ENCODE peak calls at places on chromosomes 2 and 18, in eight cellular contexts. One of them, this sample, is unnamed.

GRCh38 chr18:57428221-57429150 is 6.7 kb upstream of the ONECUT2 start:
- DNase-seq in SIG-M5: no peak
- DNase-seq in transverse colon: no peak
- DNase-seq in naive B cell: no peak
- DNase-seq in AG08395: no peak
- DNase-seq in activated CD4-positive, alpha-beta T cell treated with anti-CD3 and anti-CD28 coated beads for 24 hours: no peak
- DNase-seq in activated naive CD4-positive, alpha-beta T cell: no peak
- DNase-seq in activated CD8-positive, alpha-beta memory T cell treated with anti-CD3 and anti-CD28 coated beads, Interleukin-2, amount 50 U/mL, for 48 hours: no peak
- DNase-seq in this sample: no peak

GRCh38 chr18:68177807-68178702 is 536.9 kb downstream of the TMX3 start:
- DNase-seq in SIG-M5: no peak
- DNase-seq in transverse colon: no peak
- DNase-seq in naive B cell: no peak
- DNase-seq in AG08395: peak; percentile 84
- DNase-seq in activated CD4-positive, alpha-beta T cell treated with anti-CD3 and anti-CD28 coated beads for 24 hours: no peak
- DNase-seq in activated naive CD4-positive, alpha-beta T cell: no peak
- DNase-seq in activated CD8-positive, alpha-beta memory T cell treated with anti-CD3 and anti-CD28 coated beads, Interleukin-2, amount 50 U/mL, for 48 hours: no peak
- DNase-seq in this sample: peak; percentile 45

GRCh38 chr2:59701271-59701994 is 852.0 kb downstream of the BCL11A start:
- DNase-seq in SIG-M5: no peak
- DNase-seq in transverse colon: no peak
- DNase-seq in naive B cell: no peak
- DNase-seq in AG08395: no peak
- DNase-seq in activated CD4-positive, alpha-beta T cell treated with anti-CD3 and anti-CD28 coated beads for 24 hours: no peak
- DNase-seq in activated naive CD4-positive, alpha-beta T cell: no peak
- DNase-seq in activated CD8-positive, alpha-beta memory T cell treated with anti-CD3 and anti-CD28 coated beads, Interleukin-2, amount 50 U/mL, for 48 hours: no peak
- DNase-seq in this sample: no peak

GRCh38 chr2:172551266-172551665 is 4.6 kb upstream of the PDK1 start:
- DNase-seq in SIG-M5: no peak
- DNase-seq in transverse colon: no peak
- DNase-seq in naive B cell: no peak
- DNase-seq in AG08395: no peak
- DNase-seq in activated CD4-positive, alpha-beta T cell treated with anti-CD3 and anti-CD28 coated beads for 24 hours: no peak
- DNase-seq in activated naive CD4-positive, alpha-beta T cell: no peak
- DNase-seq in activated CD8-positive, alpha-beta memory T cell treated with anti-CD3 and anti-CD28 coated beads, Interleukin-2, amount 50 U/mL, for 48 hours: no peak
- DNase-seq in this sample: no peak

GRCh38 chr2:20448246-20449046 is 1.6 kb downstream of the RHOB start:
- DNase-seq in SIG-M5: no peak
- DNase-seq in transverse colon: no peak
- DNase-seq in naive B cell: no peak
- DNase-seq in AG08395: no peak
- DNase-seq in activated CD4-positive, alpha-beta T cell treated with anti-CD3 and anti-CD28 coated beads for 24 hours: no peak
- DNase-seq in activated naive CD4-positive, alpha-beta T cell: no peak
- DNase-seq in activated CD8-positive, alpha-beta memory T cell treated with anti-CD3 and anti-CD28 coated beads, Interleukin-2, amount 50 U/mL, for 48 hours: peak; percentile 52
- DNase-seq in this sample: no peak

GRCh38 chr18:27404855-27405254 is 219.7 kb upstream of the CHST9 start:
- DNase-seq in SIG-M5: no peak
- DNase-seq in transverse colon: no peak
- DNase-seq in naive B cell: no peak
- DNase-seq in AG08395: no peak
- DNase-seq in activated CD4-positive, alpha-beta T cell treated with anti-CD3 and anti-CD28 coated beads for 24 hours: no peak
- DNase-seq in activated naive CD4-positive, alpha-beta T cell: no peak
- DNase-seq in activated CD8-positive, alpha-beta memory T cell treated with anti-CD3 and anti-CD28 coated beads, Interleukin-2, amount 50 U/mL, for 48 hours: no peak
- DNase-seq in this sample: no peak

GRCh38 chr18:56019156-56019555 is 431.2 kb upstream of the TCF4 start:
- DNase-seq in SIG-M5: no peak
- DNase-seq in transverse colon: no peak
- DNase-seq in naive B cell: no peak
- DNase-seq in AG08395: no peak
- DNase-seq in activated CD4-positive, alpha-beta T cell treated with anti-CD3 and anti-CD28 coated beads for 24 hours: no peak
- DNase-seq in activated naive CD4-positive, alpha-beta T cell: no peak
- DNase-seq in activated CD8-positive, alpha-beta memory T cell treated with anti-CD3 and anti-CD28 coated beads, Interleukin-2, amount 50 U/mL, for 48 hours: no peak
- DNase-seq in this sample: no peak

GRCh38 chr2:68774569-68775271 is 40.1 kb downstream of the ARHGAP25 start:
- DNase-seq in SIG-M5: no peak
- DNase-seq in transverse colon: peak; percentile 80
- DNase-seq in naive B cell: peak; percentile 92
- DNase-seq in AG08395: no peak
- DNase-seq in activated CD4-positive, alpha-beta T cell treated with anti-CD3 and anti-CD28 coated beads for 24 hours: peak; percentile 37
- DNase-seq in activated naive CD4-positive, alpha-beta T cell: no peak
- DNase-seq in activated CD8-positive, alpha-beta memory T cell treated with anti-CD3 and anti-CD28 coated beads, Interleukin-2, amount 50 U/mL, for 48 hours: peak; percentile 82
- DNase-seq in this sample: peak; percentile 65

GRCh38 chr18:58870621-58871020 is 5.9 kb downstream of the ZNF532 start:
- DNase-seq in SIG-M5: no peak
- DNase-seq in transverse colon: no peak
- DNase-seq in naive B cell: no peak
- DNase-seq in AG08395: no peak
- DNase-seq in activated CD4-positive, alpha-beta T cell treated with anti-CD3 and anti-CD28 coated beads for 24 hours: no peak
- DNase-seq in activated naive CD4-positive, alpha-beta T cell: no peak
- DNase-seq in activated CD8-positive, alpha-beta memory T cell treated with anti-CD3 and anti-CD28 coated beads, Interleukin-2, amount 50 U/mL, for 48 hours: no peak
- DNase-seq in this sample: no peak

GRCh38 chr18:21443776-21444464 is 156.6 kb downstream of the ESCO1 start:
- DNase-seq in SIG-M5: no peak
- DNase-seq in transverse colon: no peak
- DNase-seq in naive B cell: no peak
- DNase-seq in AG08395: peak; percentile 8
- DNase-seq in activated CD4-positive, alpha-beta T cell treated with anti-CD3 and anti-CD28 coated beads for 24 hours: no peak
- DNase-seq in activated naive CD4-positive, alpha-beta T cell: no peak
- DNase-seq in activated CD8-positive, alpha-beta memory T cell treated with anti-CD3 and anti-CD28 coated beads, Interleukin-2, amount 50 U/mL, for 48 hours: no peak
- DNase-seq in this sample: no peak

GRCh38 chr2:98926601-98927000 is 9.4 kb downstream of the CRACDL start:
- DNase-seq in SIG-M5: no peak
- DNase-seq in transverse colon: no peak
- DNase-seq in naive B cell: no peak
- DNase-seq in AG08395: no peak
- DNase-seq in activated CD4-positive, alpha-beta T cell treated with anti-CD3 and anti-CD28 coated beads for 24 hours: no peak
- DNase-seq in activated naive CD4-positive, alpha-beta T cell: no peak
- DNase-seq in activated CD8-positive, alpha-beta memory T cell treated with anti-CD3 and anti-CD28 coated beads, Interleukin-2, amount 50 U/mL, for 48 hours: no peak
- DNase-seq in this sample: no peak

GRCh38 chr2:190044866-190045265 is 17.7 kb downstream of the MSTN start:
- DNase-seq in SIG-M5: no peak
- DNase-seq in transverse colon: no peak
- DNase-seq in naive B cell: no peak
- DNase-seq in AG08395: no peak
- DNase-seq in activated CD4-positive, alpha-beta T cell treated with anti-CD3 and anti-CD28 coated beads for 24 hours: no peak
- DNase-seq in activated naive CD4-positive, alpha-beta T cell: no peak
- DNase-seq in activated CD8-positive, alpha-beta memory T cell treated with anti-CD3 and anti-CD28 coated beads, Interleukin-2, amount 50 U/mL, for 48 hours: no peak
- DNase-seq in this sample: no peak

GRCh38 chr2:118085173-118086023 is 2.9 kb upstream of the INSIG2 start:
- DNase-seq in SIG-M5: no peak
- DNase-seq in transverse colon: no peak
- DNase-seq in naive B cell: no peak
- DNase-seq in AG08395: no peak
- DNase-seq in activated CD4-positive, alpha-beta T cell treated with anti-CD3 and anti-CD28 coated beads for 24 hours: no peak
- DNase-seq in activated naive CD4-positive, alpha-beta T cell: no peak
- DNase-seq in activated CD8-positive, alpha-beta memory T cell treated with anti-CD3 and anti-CD28 coated beads, Interleukin-2, amount 50 U/mL, for 48 hours: no peak
- DNase-seq in this sample: peak; percentile 31

GRCh38 chr2:110173523-110173922 is 31.3 kb downstream of the NPHP1 start:
- DNase-seq in SIG-M5: no peak
- DNase-seq in transverse colon: no peak
- DNase-seq in naive B cell: no peak
- DNase-seq in AG08395: no peak
- DNase-seq in activated CD4-positive, alpha-beta T cell treated with anti-CD3 and anti-CD28 coated beads for 24 hours: no peak
- DNase-seq in activated naive CD4-positive, alpha-beta T cell: no peak
- DNase-seq in activated CD8-positive, alpha-beta memory T cell treated with anti-CD3 and anti-CD28 coated beads, Interleukin-2, amount 50 U/mL, for 48 hours: no peak
- DNase-seq in this sample: no peak

GRCh38 chr2:36329251-36329650 is 26.3 kb upstream of the CRIM1 start:
- DNase-seq in SIG-M5: no peak
- DNase-seq in transverse colon: no peak
- DNase-seq in naive B cell: no peak
- DNase-seq in AG08395: peak; percentile 70
- DNase-seq in activated CD4-positive, alpha-beta T cell treated with anti-CD3 and anti-CD28 coated beads for 24 hours: no peak
- DNase-seq in activated naive CD4-positive, alpha-beta T cell: no peak
- DNase-seq in activated CD8-positive, alpha-beta memory T cell treated with anti-CD3 and anti-CD28 coated beads, Interleukin-2, amount 50 U/mL, for 48 hours: no peak
- DNase-seq in this sample: no peak

GRCh38 chr2:23478087-23478932 is 93.3 kb downstream of the KLHL29 start:
- DNase-seq in SIG-M5: no peak
- DNase-seq in transverse colon: no peak
- DNase-seq in naive B cell: no peak
- DNase-seq in AG08395: no peak
- DNase-seq in activated CD4-positive, alpha-beta T cell treated with anti-CD3 and anti-CD28 coated beads for 24 hours: no peak
- DNase-seq in activated naive CD4-positive, alpha-beta T cell: no peak
- DNase-seq in activated CD8-positive, alpha-beta memory T cell treated with anti-CD3 and anti-CD28 coated beads, Interleukin-2, amount 50 U/mL, for 48 hours: no peak
- DNase-seq in this sample: no peak

GRCh38 chr2:83196225-83196624 is 1262.9 kb downstream of the SUCLG1 start:
- DNase-seq in SIG-M5: no peak
- DNase-seq in transverse colon: no peak
- DNase-seq in naive B cell: no peak
- DNase-seq in AG08395: peak; percentile 1
- DNase-seq in activated CD4-positive, alpha-beta T cell treated with anti-CD3 and anti-CD28 coated beads for 24 hours: no peak
- DNase-seq in activated naive CD4-positive, alpha-beta T cell: no peak
- DNase-seq in activated CD8-positive, alpha-beta memory T cell treated with anti-CD3 and anti-CD28 coated beads, Interleukin-2, amount 50 U/mL, for 48 hours: no peak
- DNase-seq in this sample: no peak

GRCh38 chr2:18856766-18857165 is 267.4 kb upstream of the NT5C1B start:
- DNase-seq in SIG-M5: no peak
- DNase-seq in transverse colon: no peak
- DNase-seq in naive B cell: no peak
- DNase-seq in AG08395: no peak
- DNase-seq in activated CD4-positive, alpha-beta T cell treated with anti-CD3 and anti-CD28 coated beads for 24 hours: no peak
- DNase-seq in activated naive CD4-positive, alpha-beta T cell: no peak
- DNase-seq in activated CD8-positive, alpha-beta memory T cell treated with anti-CD3 and anti-CD28 coated beads, Interleukin-2, amount 50 U/mL, for 48 hours: no peak
- DNase-seq in this sample: no peak

GRCh38 chr2:212392048-212392447 is 146.6 kb downstream of the ERBB4 start:
- DNase-seq in SIG-M5: no peak
- DNase-seq in transverse colon: no peak
- DNase-seq in naive B cell: no peak
- DNase-seq in AG08395: peak; percentile 57
- DNase-seq in activated CD4-positive, alpha-beta T cell treated with anti-CD3 and anti-CD28 coated beads for 24 hours: no peak
- DNase-seq in activated naive CD4-positive, alpha-beta T cell: no peak
- DNase-seq in activated CD8-positive, alpha-beta memory T cell treated with anti-CD3 and anti-CD28 coated beads, Interleukin-2, amount 50 U/mL, for 48 hours: no peak
- DNase-seq in this sample: no peak

GRCh38 chr2:169136885-169137534 is 67.6 kb downstream of the DHRS9 start:
- DNase-seq in SIG-M5: no peak
- DNase-seq in transverse colon: no peak
- DNase-seq in naive B cell: no peak
- DNase-seq in AG08395: no peak
- DNase-seq in activated CD4-positive, alpha-beta T cell treated with anti-CD3 and anti-CD28 coated beads for 24 hours: no peak
- DNase-seq in activated naive CD4-positive, alpha-beta T cell: no peak
- DNase-seq in activated CD8-positive, alpha-beta memory T cell treated with anti-CD3 and anti-CD28 coated beads, Interleukin-2, amount 50 U/mL, for 48 hours: no peak
- DNase-seq in this sample: no peak

GRCh38 chr2:20698916-20699613 is 32.1 kb downstream of the GDF7 start:
- DNase-seq in SIG-M5: no peak
- DNase-seq in transverse colon: no peak
- DNase-seq in naive B cell: no peak
- DNase-seq in AG08395: no peak
- DNase-seq in activated CD4-positive, alpha-beta T cell treated with anti-CD3 and anti-CD28 coated beads for 24 hours: no peak
- DNase-seq in activated naive CD4-positive, alpha-beta T cell: no peak
- DNase-seq in activated CD8-positive, alpha-beta memory T cell treated with anti-CD3 and anti-CD28 coated beads, Interleukin-2, amount 50 U/mL, for 48 hours: no peak
- DNase-seq in this sample: no peak

GRCh38 chr18:79572093-79572780 is 107.4 kb upstream of the CTDP1 start:
- DNase-seq in SIG-M5: no peak
- DNase-seq in transverse colon: no peak
- DNase-seq in naive B cell: no peak
- DNase-seq in AG08395: no peak
- DNase-seq in activated CD4-positive, alpha-beta T cell treated with anti-CD3 and anti-CD28 coated beads for 24 hours: no peak
- DNase-seq in activated naive CD4-positive, alpha-beta T cell: no peak
- DNase-seq in activated CD8-positive, alpha-beta memory T cell treated with anti-CD3 and anti-CD28 coated beads, Interleukin-2, amount 50 U/mL, for 48 hours: peak; percentile 34
- DNase-seq in this sample: no peak

GRCh38 chr2:64192570-64193192 is 48.5 kb upstream of the PELI1 start:
- DNase-seq in SIG-M5: no peak
- DNase-seq in transverse colon: no peak
- DNase-seq in naive B cell: no peak
- DNase-seq in AG08395: no peak
- DNase-seq in activated CD4-positive, alpha-beta T cell treated with anti-CD3 and anti-CD28 coated beads for 24 hours: no peak
- DNase-seq in activated naive CD4-positive, alpha-beta T cell: no peak
- DNase-seq in activated CD8-positive, alpha-beta memory T cell treated with anti-CD3 and anti-CD28 coated beads, Interleukin-2, amount 50 U/mL, for 48 hours: no peak
- DNase-seq in this sample: no peak